ENCODE peak calls at places on chromosomes 12 and 14, in five cellular contexts. S is GM06990; G is pancreas; R is GM10248; Z is CD8-positive, alpha-beta T cell. N is an unnamed sample.

GRCh38 chr14:99159341-99160340 is 112.4 kb downstream of the BCL11B start:
- DNase-seq in Z (peak; percentile 42), S (no peak), G (no peak), R (no peak), N (no peak)

GRCh38 chr14:104717137-104717536 is 6.9 kb upstream of the ADSS1 start:
- DNase-seq in Z (no peak), G (no peak), R (no peak), S (no peak), N (no peak)

GRCh38 chr12:15601210-15601800 is 187.9 kb downstream of the EPS8 start:
- DNase-seq in R (no peak), S (no peak), G (no peak), Z (no peak), N (no peak)

GRCh38 chr12:21828779-21829178 is 54.3 kb upstream of the KCNJ8 start:
- DNase-seq in S (no peak), G (peak; percentile 3), Z (no peak), R (no peak), N (no peak)

GRCh38 chr12:101924647-101925046 is 47.3 kb downstream of the DRAM1 start:
- DNase-seq in S (no peak), Z (no peak), G (no peak), R (no peak), N (no peak)

GRCh38 chr14:105075364-105076295 is 10.4 kb upstream of the GPR132 start:
- DNase-seq in G (no peak), S (peak; percentile 86), Z (no peak), R (peak; percentile 82), N (peak; percentile 88)

GRCh38 chr12:53180931-53181645 is 363 bp upstream of the CSAD start:
- DNase-seq in Z (no peak), G (peak; percentile 78), S (peak; percentile 90), R (peak; percentile 90), N (peak; percentile 92)

GRCh38 chr12:91778938-91779400 is 366.7 kb downstream of the BTG1 start:
- DNase-seq in S (peak; percentile 56), G (no peak), R (peak; percentile 53), Z (peak; percentile 51), N (peak; percentile 59)

GRCh38 chr14:63840981-63841380 is 11.8 kb upstream of the SYNE2 start:
- DNase-seq in G (no peak), S (no peak), R (no peak), Z (peak; percentile 77), N (no peak)

GRCh38 chr12:1663440-1664132 is 27.3 kb upstream of the ADIPOR2 start:
- DNase-seq in Z (no peak), G (no peak), S (no peak), R (no peak), N (no peak)

DNA sequence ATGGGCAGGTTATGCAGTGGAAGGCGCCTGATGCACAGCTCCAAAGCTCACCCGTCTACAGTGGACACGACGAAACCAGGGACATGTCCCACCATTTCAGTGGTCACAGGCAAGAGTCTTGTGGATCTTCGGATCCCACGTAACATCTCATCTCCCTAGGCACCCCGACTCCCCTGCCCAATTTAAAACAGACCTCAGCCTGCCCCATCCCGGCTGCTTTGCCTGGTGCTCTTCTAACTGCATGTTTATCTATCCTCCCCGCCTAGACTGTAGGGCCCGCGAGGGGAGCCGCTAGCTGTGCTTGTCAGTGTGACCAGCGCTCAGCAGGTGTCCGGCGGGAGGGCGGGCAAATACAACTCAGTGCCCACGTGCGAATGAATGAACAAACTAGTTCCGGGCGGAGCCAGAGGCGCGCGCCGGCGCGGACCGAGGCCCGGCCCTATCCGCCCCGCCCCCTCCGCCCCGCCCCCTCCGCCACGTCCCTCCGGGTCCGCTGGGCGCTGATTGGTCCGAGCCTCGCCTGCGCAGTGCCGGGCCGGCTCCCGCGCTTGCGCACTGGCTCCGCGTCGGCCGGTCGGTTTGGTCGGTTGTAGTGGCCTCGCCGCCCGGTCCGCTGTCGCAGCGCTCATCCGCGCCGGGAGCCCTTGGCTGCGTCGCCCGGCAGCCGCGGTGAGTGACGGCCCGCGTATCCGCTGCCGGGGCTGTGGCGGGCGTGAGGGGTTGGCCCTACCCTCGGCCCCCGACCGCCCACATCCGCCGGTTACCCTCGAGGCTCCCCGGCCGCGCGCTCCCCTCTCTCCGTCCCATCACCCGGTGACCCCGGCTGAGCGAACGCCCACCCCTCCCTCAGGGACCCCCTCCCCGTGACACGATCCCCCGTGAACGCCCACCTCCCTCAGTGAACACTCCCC is 60.1 kb downstream of the DDX51 start:
- DNase-seq in R (peak; percentile 100), Z (peak; percentile 91), G (peak; percentile 89), S (peak; percentile 94), N (peak; percentile 100)
- TF ChIP-seq CTCF in R (no peak), Z (no peak), G (no peak), S (no peak), N (no peak)

DNA sequence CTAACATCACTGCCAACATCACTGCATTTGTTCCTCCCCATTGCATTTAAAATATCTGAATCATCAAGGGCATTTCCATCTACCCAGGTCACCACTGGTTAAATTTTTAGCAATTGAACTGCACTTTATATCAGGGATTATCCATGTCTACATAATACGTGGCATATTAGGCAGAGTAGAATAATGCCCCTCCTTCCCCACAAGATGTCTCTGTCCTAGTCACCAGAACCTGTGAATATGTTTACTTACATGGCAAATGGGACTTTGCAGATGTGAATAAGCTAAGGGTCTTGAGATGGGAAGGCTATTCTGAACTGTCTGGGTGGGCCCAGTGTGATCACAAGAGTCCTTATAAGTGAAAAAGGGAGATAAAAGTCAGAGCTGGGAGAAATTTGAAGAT is 181.7 kb upstream of the ARID2 start:
- DNase-seq in S (no peak), G (no peak), Z (no peak), R (peak; percentile 18), N (peak; percentile 7)
- TF ChIP-seq CTCF in S (peak; percentile 11), G (no peak), Z (no peak), R (no peak), N (peak; percentile 39)

DNA sequence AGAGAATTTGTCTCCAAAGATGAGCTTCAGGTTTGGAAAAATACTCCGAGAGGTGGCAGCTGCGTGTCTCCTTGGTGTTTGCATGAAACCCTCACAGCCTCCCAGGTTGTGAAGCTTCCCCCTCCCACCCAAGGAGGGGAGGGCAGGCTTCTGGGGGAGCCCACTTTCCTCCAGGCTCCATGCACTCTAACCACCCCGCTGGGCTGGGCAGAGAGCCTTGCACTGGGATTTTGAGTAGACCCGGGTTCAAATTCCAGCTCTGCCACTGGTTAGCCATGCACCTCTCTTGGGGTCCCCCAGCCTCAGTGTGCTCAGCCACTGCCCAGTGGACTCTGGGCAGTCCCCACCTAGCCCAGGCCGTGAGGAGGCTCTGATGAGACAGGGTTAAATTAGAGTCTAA is 4.3 kb upstream of the DLK1 start:
- DNase-seq in S (no peak), Z (no peak), R (no peak), G (no peak), N (no peak)
- TF ChIP-seq CTCF in S (no peak), Z (no peak), R (no peak), G (no peak), N (no peak)

GRCh38 chr14:79514700-79515099 is 696.6 kb downstream of the DIO2 start:
- DNase-seq in G (no peak), Z (no peak), S (no peak), R (no peak), N (no peak)

GRCh38 chr14:79515158-79515557 is 696.1 kb downstream of the DIO2 start:
- DNase-seq in R (no peak), G (no peak), S (no peak), Z (no peak), N (no peak)

GRCh38 chr14:79513446-79513845 is 697.9 kb downstream of the DIO2 start:
- DNase-seq in S (no peak), G (no peak), R (no peak), Z (no peak), N (no peak)

GRCh38 chr14:79510659-79511058 is 700.6 kb downstream of the DIO2 start:
- DNase-seq in S (no peak), Z (no peak), R (no peak), G (no peak), N (no peak)

GRCh38 chr14:79511146-79511545 is 700.2 kb downstream of the DIO2 start:
- DNase-seq in G (no peak), R (no peak), Z (no peak), S (no peak), N (no peak)
- TF ChIP-seq CTCF in G (no peak), R (no peak), Z (no peak), S (no peak), N (no peak)

GRCh38 chr14:72876710-72877063 is 17.2 kb downstream of the DPF3 start:
- DNase-seq in R (no peak), Z (no peak), S (no peak), G (no peak), N (no peak)
- TF ChIP-seq CTCF in R (no peak), Z (no peak), S (no peak), G (no peak), N (no peak)

GRCh38 chr14:41925409-41925808 is 318.7 kb downstream of the LRFN5 start:
- DNase-seq in S (no peak), G (peak; percentile 2), R (no peak), Z (no peak), N (no peak)
- TF ChIP-seq CTCF in S (no peak), G (no peak), R (no peak), Z (no peak), N (no peak)